ENCODE peak calls at places on chromosomes 2 and 18, in nine cellular contexts. F, K, G, W, V, E, N, H and Q are unnamed samples.

GRCh38 chr18:76557026-76557575 is 62.1 kb upstream of the ZNF516 start:
- DNase-seq in F (no peak), K (peak; percentile 76), G (no peak), W (no peak), V (no peak), E (no peak), N (no peak), H (no peak), Q (no peak)

GRCh38 chr2:234673501-234673900 is 176.6 kb upstream of the ARL4C start:
- DNase-seq in F (no peak), K (no peak), G (no peak), W (no peak), V (no peak), E (no peak), N (no peak), H (no peak), Q (no peak)

GRCh38 chr2:172397136-172397825 is 30.1 kb upstream of the ITGA6 start:
- DNase-seq in F (no peak), K (no peak), G (no peak), W (no peak), V (no peak), E (no peak), N (no peak), H (no peak), Q (no peak)

GRCh38 chr2:18520605-18521031 is 39.8 kb downstream of the RDH14 start:
- DNase-seq in F (peak; percentile 58), K (peak; percentile 78), G (peak; percentile 84), W (peak; percentile 74), V (peak; percentile 81), E (peak; percentile 81), N (peak; percentile 86), H (peak; percentile 90), Q (peak; percentile 55)

GRCh38 chr2:39673018-39673417 is 7.3 kb downstream of the TMEM178A start:
- DNase-seq in F (no peak), K (no peak), G (no peak), W (no peak), V (no peak), E (no peak), N (no peak), H (no peak), Q (no peak)

GRCh38 chr2:176675557-176676256 is 406.5 kb downstream of the MTX2 start:
- DNase-seq in F (no peak), K (no peak), G (no peak), W (no peak), V (no peak), E (no peak), N (no peak), H (no peak), Q (no peak)

GRCh38 chr2:136874258-136874657 is 108.9 kb downstream of the THSD7B start:
- DNase-seq in F (peak; percentile 25), K (no peak), G (no peak), W (no peak), V (no peak), E (no peak), N (peak; percentile 0), H (peak; percentile 38), Q (peak; percentile 9)

GRCh38 chr2:29314816-29315571 is 199.8 kb downstream of the CLIP4 start:
- DNase-seq in F (peak; percentile 23), K (no peak), G (peak; percentile 42), W (no peak), V (no peak), E (peak; percentile 25), N (no peak), H (no peak), Q (peak; percentile 37)

GRCh38 chr2:65746919-65747678 is 314.7 kb upstream of the SPRED2 start:
- DNase-seq in F (no peak), K (no peak), G (no peak), W (peak; percentile 3), V (no peak), E (no peak), N (no peak), H (no peak), Q (no peak)

GRCh38 chr2:226411206-226411605 is 388.4 kb downstream of the IRS1 start:
- DNase-seq in F (no peak), K (no peak), G (no peak), W (no peak), V (no peak), E (no peak), N (no peak), H (no peak), Q (no peak)

GRCh38 chr2:190607014-190607597 is 41.8 kb upstream of the NAB1 start:
- DNase-seq in F (no peak), K (peak; percentile 83), G (no peak), W (no peak), V (no peak), E (no peak), N (peak; percentile 91), H (peak; percentile 92), Q (no peak)

GRCh38 chr2:240672701-240673190 is 9.9 kb downstream of the AQP12B start:
- DNase-seq in F (no peak), K (no peak), G (no peak), W (no peak), V (no peak), E (no peak), N (no peak), H (no peak), Q (no peak)

GRCh38 chr18:50091495-50092249 is 103.3 kb downstream of the MYO5B start:
- DNase-seq in F (no peak), K (no peak), G (no peak), W (peak; percentile 4), V (no peak), E (no peak), N (no peak), H (no peak), Q (no peak)

GRCh38 chr2:186059096-186059495 is 320.5 kb downstream of the FSIP2 start:
- DNase-seq in F (no peak), K (peak; percentile 27), G (no peak), W (no peak), V (no peak), E (no peak), N (peak; percentile 25), H (peak; percentile 24), Q (no peak)

GRCh38 chr18:26777316-26778053 is 88.0 kb downstream of the AQP4 start:
- DNase-seq in F (no peak), K (no peak), G (no peak), W (no peak), V (no peak), E (no peak), N (peak; percentile 52), H (no peak), Q (no peak)

GRCh38 chr2:188450740-188451480 is 159.2 kb downstream of the GULP1 start:
- DNase-seq in F (no peak), K (peak; percentile 47), G (no peak), W (peak; percentile 40), V (no peak), E (no peak), N (peak; percentile 4), H (no peak), Q (no peak)

GRCh38 chr2:188452084-188452483 is 160.4 kb downstream of the GULP1 start:
- DNase-seq in F (no peak), K (peak; percentile 53), G (no peak), W (peak; percentile 16), V (no peak), E (no peak), N (no peak), H (no peak), Q (no peak)

DNA sequence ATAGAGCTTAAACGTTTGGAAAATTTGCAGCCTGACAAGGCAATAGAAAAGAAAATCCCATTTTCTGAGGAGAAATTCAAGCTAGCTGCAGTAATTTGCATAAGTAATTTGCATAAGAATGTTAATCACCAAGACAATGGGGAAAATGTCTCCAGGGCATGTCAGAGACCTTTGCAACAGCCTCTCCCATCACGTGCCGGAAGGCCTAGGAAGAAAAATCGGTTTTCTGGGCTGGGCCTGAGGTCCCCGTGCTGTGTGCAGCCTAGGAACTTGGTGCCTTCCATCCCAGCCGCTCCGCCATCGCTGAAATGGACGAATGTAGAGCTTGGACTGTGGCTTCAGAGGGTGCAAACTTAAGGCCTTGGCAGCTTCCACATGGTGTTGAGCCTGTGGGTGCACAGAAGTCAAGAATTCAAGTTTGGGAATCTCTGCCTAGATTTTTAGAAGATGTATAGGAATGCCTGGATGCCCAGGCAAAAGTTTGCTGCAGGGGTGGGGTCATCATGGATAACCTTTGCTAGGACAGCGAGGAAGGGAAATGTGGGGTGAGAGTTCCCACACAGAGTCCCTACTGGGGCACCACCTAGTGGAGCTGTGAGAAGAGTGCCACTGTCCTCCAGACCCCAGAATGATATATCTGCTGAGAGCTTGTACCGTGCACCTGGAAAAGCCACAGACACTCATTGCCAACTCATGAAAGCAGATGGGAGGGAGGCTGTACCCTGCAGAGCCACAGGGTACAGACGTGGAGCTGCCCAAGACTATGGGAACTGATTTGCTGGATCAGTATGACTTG is 164.6 kb downstream of the GULP1 start:
- DNase-seq in F (no peak), K (no peak), G (no peak), W (no peak), V (no peak), E (no peak), N (no peak), H (no peak), Q (no peak)
- TF ChIP-seq CTCF in F (peak; percentile 29), K (peak; percentile 24), G (no peak), W (no peak), V (peak; percentile 18), E (no peak), N (peak; percentile 10), H (peak; percentile 23), Q (peak; percentile 33)

GRCh38 chr2:23566236-23567142 is 181.5 kb downstream of the KLHL29 start:
- DNase-seq in F (peak; percentile 19), K (peak; percentile 32), G (no peak), W (no peak), V (no peak), E (no peak), N (peak; percentile 24), H (peak; percentile 35), Q (peak; percentile 64)
- TF ChIP-seq CTCF in F (peak; percentile 77), K (peak; percentile 36), G (peak; percentile 56), W (peak; percentile 33), V (peak; percentile 49), E (no peak), N (peak; percentile 49), H (peak; percentile 46), Q (peak; percentile 41)

GRCh38 chr2:233480490-233481202 is 85.9 kb downstream of the USP40 start:
- DNase-seq in F (peak; percentile 71), K (no peak), G (no peak), W (no peak), V (no peak), E (peak; percentile 18), N (no peak), H (no peak), Q (peak; percentile 55)
- TF ChIP-seq CTCF in F (peak; percentile 63), K (no peak), G (no peak), W (no peak), V (no peak), E (no peak), N (no peak), H (no peak), Q (peak; percentile 38)

DNA sequence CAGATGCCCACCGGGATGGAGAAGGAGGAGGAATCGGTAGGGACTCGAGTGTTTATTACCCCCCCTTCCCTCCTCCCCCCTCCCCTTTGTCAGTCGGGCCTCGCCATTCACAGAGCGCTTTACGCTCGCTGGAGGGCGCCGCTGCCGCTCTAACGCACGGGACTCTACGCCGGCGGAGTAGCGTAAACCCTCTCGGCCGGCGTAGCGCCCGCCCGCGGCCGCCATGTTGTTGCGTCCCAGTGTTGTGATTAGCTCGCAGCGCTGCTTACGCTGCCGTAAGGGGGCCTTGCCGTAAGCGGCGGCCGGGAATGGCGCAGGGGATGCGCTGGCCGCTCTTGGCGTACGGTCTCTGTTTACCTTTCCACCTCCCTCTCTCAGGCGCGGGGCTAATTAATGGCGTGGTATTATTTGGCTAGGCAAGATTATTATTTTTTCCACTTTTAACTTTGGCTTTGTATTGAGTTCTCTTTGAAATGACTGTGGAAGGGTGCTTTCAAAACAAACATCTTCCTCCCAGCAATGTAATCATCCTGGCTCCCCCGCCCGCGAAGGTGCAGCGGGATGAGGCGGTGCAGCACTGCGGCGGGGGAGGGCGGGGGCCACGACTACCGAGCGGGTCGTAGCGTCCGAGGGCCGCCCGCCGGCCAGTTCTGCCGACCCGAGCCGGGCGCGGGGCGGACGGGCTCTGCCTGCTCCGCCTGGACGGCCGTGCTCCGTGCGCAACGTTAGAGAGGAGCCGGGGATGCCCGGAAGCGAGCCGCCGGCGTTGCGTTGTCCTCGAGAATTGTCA is 779 bp downstream of the EPC2 start:
- DNase-seq in F (peak; percentile 95), K (peak; percentile 90), G (peak; percentile 95), W (peak; percentile 86), V (peak; percentile 94), E (peak; percentile 93), N (peak; percentile 94), H (peak; percentile 94), Q (peak; percentile 87)
- TF ChIP-seq CTCF in F (peak; percentile 25), K (peak; percentile 37), G (no peak), W (peak; percentile 36), V (no peak), E (no peak), N (peak; percentile 40), H (peak; percentile 35), Q (peak; percentile 48)